ENCODE peak calls at places on chromosomes 12 and 14, in eight cellular contexts. O, Z, R, K, I, G, X and E are unnamed samples.

GRCh38 chr12:67534671-67535070 is 113.9 kb upstream of the DYRK2 start:
- DNase-seq in O (no peak), Z (no peak), R (peak; percentile 70), K (no peak), I (no peak), G (no peak), X (no peak), E (peak; percentile 47)

GRCh38 chr12:15550778-15551177 is 228.5 kb downstream of the PTPRO start:
- DNase-seq in O (no peak), Z (no peak), R (no peak), K (no peak), I (no peak), G (no peak), X (no peak), E (no peak)

GRCh38 chr12:12645485-12645884 is 33.8 kb downstream of the CREBL2 start:
- DNase-seq in O (peak; percentile 35), Z (peak; percentile 34), R (peak; percentile 40), K (peak; percentile 64), I (peak; percentile 16), G (no peak), X (no peak), E (no peak)

GRCh38 chr12:54378791-54379400 is 5.6 kb downstream of the ZNF385A start:
- DNase-seq in O (peak; percentile 82), Z (peak; percentile 93), R (no peak), K (peak; percentile 29), I (no peak), G (no peak), X (no peak), E (no peak)

GRCh38 chr14:76917158-76917596 is 91.0 kb downstream of the LRRC74A start:
- DNase-seq in O (peak; percentile 62), Z (peak; percentile 67), R (peak; percentile 84), K (peak; percentile 80), I (peak; percentile 81), G (no peak), X (peak; percentile 56), E (peak; percentile 89)

GRCh38 chr14:32761381-32761968 is 177.2 kb upstream of the NPAS3 start:
- DNase-seq in O (no peak), Z (no peak), R (no peak), K (no peak), I (no peak), G (no peak), X (no peak), E (no peak)

GRCh38 chr12:19198272-19198671 is 68.7 kb downstream of the PLEKHA5 start:
- DNase-seq in O (no peak), Z (no peak), R (peak; percentile 88), K (no peak), I (no peak), G (no peak), X (no peak), E (peak; percentile 32)

GRCh38 chr14:76761198-76761848 is at the start of gene VASH1:
- DNase-seq in O (peak; percentile 31), Z (peak; percentile 97), R (peak; percentile 76), K (no peak), I (peak; percentile 15), G (no peak), X (no peak), E (peak; percentile 83)

GRCh38 chr14:103727313-103728000 is 11.8 kb downstream of the ZFYVE21 start:
- DNase-seq in O (no peak), Z (no peak), R (no peak), K (no peak), I (no peak), G (no peak), X (no peak), E (no peak)

GRCh38 chr12:30985814-30986452 is 59.4 kb downstream of the TSPAN11 start:
- DNase-seq in O (peak; percentile 30), Z (peak; percentile 88), R (peak; percentile 40), K (peak; percentile 33), I (peak; percentile 27), G (no peak), X (peak; percentile 44), E (peak; percentile 55)

GRCh38 chr14:67571275-67571990 is 28.6 kb downstream of the PIGH start:
- DNase-seq in O (peak; percentile 64), Z (peak; percentile 85), R (peak; percentile 44), K (peak; percentile 45), I (peak; percentile 26), G (no peak), X (peak; percentile 21), E (peak; percentile 55)

GRCh38 chr14:70942342-70942706 is 35.1 kb downstream of the PCNX1 start:
- DNase-seq in O (no peak), Z (no peak), R (no peak), K (no peak), I (no peak), G (no peak), X (no peak), E (no peak)

GRCh38 chr14:70952485-70952884 is 45.2 kb downstream of the PCNX1 start:
- DNase-seq in O (no peak), Z (no peak), R (no peak), K (no peak), I (no peak), G (no peak), X (no peak), E (no peak)

GRCh38 chr14:70943838-70944237 is 36.6 kb downstream of the PCNX1 start:
- DNase-seq in O (no peak), Z (no peak), R (no peak), K (no peak), I (no peak), G (no peak), X (no peak), E (no peak)

DNA sequence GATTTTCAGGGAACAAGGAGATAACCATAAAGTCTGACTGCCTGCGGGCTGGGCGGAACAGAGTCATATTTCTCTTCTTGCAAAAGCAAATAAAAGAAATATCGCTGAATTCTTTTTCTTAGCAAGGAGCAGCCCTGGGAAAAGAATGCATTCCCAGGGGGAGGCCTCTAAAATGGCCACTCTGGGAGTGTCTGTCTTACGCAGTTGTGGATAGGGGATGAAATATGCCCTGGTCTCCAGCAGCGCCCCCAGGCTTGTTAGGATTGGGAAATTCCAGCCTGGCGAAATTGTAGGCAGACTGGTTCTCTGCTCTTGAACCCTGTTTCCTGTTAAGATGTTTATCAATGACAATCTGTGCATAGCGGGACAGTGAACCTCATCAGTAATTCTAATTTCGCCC is 40.5 kb downstream of the PCNX1 start:
- DNase-seq in O (peak; percentile 0), Z (no peak), R (no peak), K (no peak), I (no peak), G (no peak), X (no peak), E (no peak)
- TF ChIP-seq RAD21 in O (no peak), Z (no peak), R (no peak), K (no peak), I (no peak), G (no peak), X (no peak), E (no peak)

DNA sequence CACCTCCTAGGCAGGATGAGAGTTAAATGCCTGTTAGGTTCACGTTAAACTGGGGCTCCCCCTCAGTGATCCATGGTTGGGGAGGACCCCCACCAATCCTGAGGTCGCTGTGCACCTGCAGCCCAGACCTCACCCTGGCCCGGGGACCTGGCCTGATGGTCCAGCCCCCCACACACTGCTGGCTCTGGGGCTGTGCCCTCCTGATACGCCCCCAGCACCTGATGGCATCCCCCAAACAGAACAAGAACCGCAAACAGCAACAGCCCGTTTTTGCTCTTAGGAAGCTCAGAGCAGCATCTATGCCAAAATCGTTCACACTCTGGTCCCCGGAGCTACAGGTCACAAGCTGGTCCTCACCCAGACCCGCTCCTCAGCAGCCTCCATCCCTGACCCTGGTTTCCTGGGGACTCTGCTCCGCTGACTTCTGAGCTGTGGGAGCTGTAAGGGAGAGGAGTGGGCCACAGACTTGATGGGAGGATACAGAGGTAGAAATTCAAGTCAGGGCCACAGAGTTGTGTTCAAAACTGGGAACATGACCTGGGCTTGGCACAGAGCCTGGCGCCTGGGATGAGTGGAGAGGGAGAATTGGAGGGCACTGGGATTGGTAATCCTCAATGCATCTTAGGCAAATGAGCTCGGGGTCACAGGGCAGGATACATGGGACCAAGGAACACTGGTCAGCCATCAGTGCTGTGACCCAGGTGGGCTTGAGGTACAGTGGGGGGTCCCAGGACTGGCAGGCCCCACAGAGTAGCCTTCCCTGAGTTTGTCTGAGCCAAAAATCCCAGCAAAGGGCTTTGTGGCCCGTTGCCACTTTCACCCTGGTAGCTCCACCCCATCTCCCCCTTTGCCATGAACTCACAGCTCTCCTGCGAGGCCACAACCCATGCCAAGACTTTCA is 170.9 kb upstream of the RTL1 start:
- DNase-seq in O (no peak), Z (peak; percentile 36), R (no peak), K (no peak), I (no peak), G (no peak), X (no peak), E (no peak)
- TF ChIP-seq RAD21 in O (no peak), Z (no peak), R (no peak), K (no peak), I (no peak), G (no peak), X (no peak), E (no peak)

GRCh38 chr12:89648211-89648930 is 60.3 kb downstream of the ATP2B1 start:
- DNase-seq in O (peak; percentile 71), Z (peak; percentile 13), R (peak; percentile 35), K (peak; percentile 56), I (no peak), G (no peak), X (peak; percentile 21), E (no peak)
- TF ChIP-seq RAD21 in O (no peak), Z (no peak), R (no peak), K (no peak), I (no peak), G (no peak), X (no peak), E (no peak)

GRCh38 chr12:47773062-47773857 is at the start of gene SLC48A1:
- DNase-seq in O (peak; percentile 84), Z (peak; percentile 97), R (peak; percentile 46), K (peak; percentile 30), I (no peak), G (no peak), X (no peak), E (peak; percentile 72)
- TF ChIP-seq RAD21 in O (no peak), Z (no peak), R (no peak), K (peak; percentile 22), I (no peak), G (no peak), X (peak; percentile 2), E (peak; percentile 23)

DNA sequence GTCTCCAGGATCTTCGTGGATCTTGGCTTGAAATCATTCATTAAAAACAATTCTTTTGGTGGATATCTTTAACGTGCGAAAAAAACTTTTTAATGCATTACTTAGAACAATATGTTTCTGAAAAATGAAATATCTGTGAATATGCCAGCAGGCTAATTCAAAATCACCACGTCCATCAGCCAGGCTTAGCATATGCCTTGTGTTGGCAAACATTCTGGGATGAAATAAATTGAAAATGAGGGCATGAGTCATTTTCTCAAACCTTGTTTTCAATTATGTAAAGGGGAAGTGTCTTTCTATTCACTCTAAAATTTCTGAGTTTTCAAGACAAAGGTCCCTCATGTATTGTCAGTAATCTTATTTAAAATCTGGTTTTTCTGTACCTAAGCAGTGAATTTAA is 393.9 kb downstream of the PAWR start:
- DNase-seq in O (no peak), Z (no peak), R (no peak), K (no peak), I (no peak), G (no peak), X (no peak), E (no peak)
- TF ChIP-seq RAD21 in O (no peak), Z (no peak), R (no peak), K (no peak), I (no peak), G (no peak), X (no peak), E (no peak)

DNA sequence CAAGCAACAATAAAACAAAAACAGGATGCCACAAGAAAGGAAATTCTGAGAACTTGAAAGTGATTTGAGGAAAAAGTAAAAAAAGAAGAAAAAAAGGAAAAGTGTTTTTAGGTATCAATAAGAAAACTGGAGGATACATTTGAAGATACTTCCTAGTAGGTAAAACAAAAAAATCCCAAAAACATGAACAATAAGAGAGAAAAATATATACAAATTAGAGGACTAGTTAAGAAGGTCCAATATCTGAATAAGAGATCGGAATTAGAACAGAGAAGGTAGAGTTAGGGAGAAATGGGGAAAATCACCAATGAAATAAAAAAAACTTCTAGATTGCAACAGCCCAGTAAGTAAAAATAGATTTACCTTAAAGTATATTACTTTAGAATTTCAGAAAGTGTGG is 8.8 kb downstream of the DEPDC4 start:
- DNase-seq in O (no peak), Z (no peak), R (no peak), K (no peak), I (no peak), G (no peak), X (no peak), E (no peak)
- TF ChIP-seq RAD21 in O (no peak), Z (no peak), R (no peak), K (no peak), I (no peak), G (no peak), X (no peak), E (no peak)